ENCODE peak calls at places on chromosomes 2 and 18, in seven cellular contexts. B is A549, K is neural progenitor cell, R is esophagus squamous epithelium, T is endodermal cell, C is right atrium auricular region, A is astrocyte. X is an unnamed sample.

GRCh38 chr2:100733344-100734187 is 86.4 kb upstream of the NPAS2 start:
- DNase-seq in B (peak; percentile 24), K (peak; percentile 59), R (no peak), T (peak; percentile 67), C (peak; percentile 76), A (peak; percentile 59), X (no peak)

GRCh38 chr2:32009479-32010256 is 1.1 kb downstream of the MEMO1 start:
- DNase-seq in B (peak; percentile 35), K (peak; percentile 64), R (no peak), T (peak; percentile 74), C (no peak), A (no peak), X (no peak)

GRCh38 chr2:45237850-45238542 is 228.7 kb upstream of the SIX2 start:
- DNase-seq in B (peak; percentile 84), K (no peak), R (no peak), T (no peak), C (peak; percentile 80), A (peak; percentile 96), X (peak; percentile 89)

GRCh38 chr2:71748227-71748626 is 294.9 kb downstream of the DYSF start:
- DNase-seq in B (peak; percentile 41), K (no peak), R (no peak), T (no peak), C (peak; percentile 83), A (peak; percentile 50), X (no peak)

GRCh38 chr2:20520128-20520527 is 73.3 kb downstream of the RHOB start:
- DNase-seq in B (no peak), K (no peak), R (no peak), T (no peak), C (no peak), A (no peak), X (no peak)

GRCh38 chr2:120389036-120389391 is 43.1 kb downstream of the INHBB start:
- DNase-seq in B (no peak), K (no peak), R (no peak), T (peak; percentile 41), C (no peak), A (no peak), X (no peak)

GRCh38 chr2:219919506-219919905 is 292.1 kb downstream of the SLC4A3 start:
- DNase-seq in B (no peak), K (peak; percentile 58), R (no peak), T (no peak), C (no peak), A (no peak), X (no peak)

GRCh38 chr2:157246212-157247067 is 11.1 kb upstream of the GALNT5 start:
- DNase-seq in B (peak; percentile 63), K (peak; percentile 64), R (no peak), T (peak; percentile 73), C (no peak), A (peak; percentile 95), X (peak; percentile 98)

GRCh38 chr18:53567935-53568574 is 656.4 kb downstream of the MBD2 start:
- DNase-seq in B (peak; percentile 21), K (peak; percentile 57), R (no peak), T (peak; percentile 55), C (no peak), A (peak; percentile 6), X (peak; percentile 2)

GRCh38 chr2:177154809-177155208 is 57.8 kb upstream of the HNRNPA3 start:
- DNase-seq in B (no peak), K (no peak), R (no peak), T (no peak), C (no peak), A (no peak), X (no peak)

GRCh38 chr18:48622911-48623431 is 84.1 kb downstream of the CTIF start:
- DNase-seq in B (no peak), K (no peak), R (no peak), T (peak; percentile 81), C (no peak), A (peak; percentile 80), X (peak; percentile 90)

GRCh38 chr2:157487271-157487610 is 43.4 kb upstream of the CYTIP start:
- DNase-seq in B (no peak), K (no peak), R (no peak), T (no peak), C (no peak), A (no peak), X (no peak)

GRCh38 chr2:66526171-66526570 is 91.2 kb downstream of the MEIS1 start:
- DNase-seq in B (no peak), K (no peak), R (no peak), T (no peak), C (no peak), A (no peak), X (no peak)

GRCh38 chr18:22977847-22978701 is 44.9 kb downstream of the RBBP8 start:
- DNase-seq in B (peak; percentile 43), K (no peak), R (no peak), T (no peak), C (no peak), A (peak; percentile 92), X (peak; percentile 87)

GRCh38 chr2:133200684-133201421 is 367.4 kb downstream of the NCKAP5 start:
- DNase-seq in B (peak; percentile 92), K (no peak), R (no peak), T (no peak), C (no peak), A (peak; percentile 95), X (peak; percentile 85)

GRCh38 chr2:95274291-95275150 is at the start of gene PROM2:
- DNase-seq in B (no peak), K (no peak), R (no peak), T (peak; percentile 91), C (no peak), A (no peak), X (peak; percentile 85)

GRCh38 chr2:170771049-170771937 is 1.1 kb downstream of the ERICH2 start:
- DNase-seq in B (peak; percentile 35), K (peak; percentile 81), R (no peak), T (peak; percentile 86), C (no peak), A (peak; percentile 11), X (peak; percentile 13)

GRCh38 chr18:54983041-54983686 is 23.9 kb upstream of the CCDC68 start:
- DNase-seq in B (peak; percentile 65), K (peak; percentile 68), R (no peak), T (no peak), C (no peak), A (peak; percentile 60), X (peak; percentile 18)

GRCh38 chr2:237431372-237431771 is 17.4 kb upstream of the COL6A3 start:
- DNase-seq in B (no peak), K (no peak), R (no peak), T (no peak), C (no peak), A (peak; percentile 98), X (peak; percentile 32)

GRCh38 chr2:59684771-59685166 is 868.7 kb downstream of the BCL11A start:
- DNase-seq in B (no peak), K (no peak), R (no peak), T (no peak), C (no peak), A (no peak), X (no peak)

GRCh38 chr2:205352593-205352992 is 329.7 kb upstream of the NRP2 start:
- DNase-seq in B (no peak), K (no peak), R (no peak), T (no peak), C (no peak), A (peak; percentile 24), X (peak; percentile 63)

GRCh38 chr2:227630322-227630721 is 13.0 kb downstream of the SCYGR4 start:
- DNase-seq in B (no peak), K (no peak), R (no peak), T (no peak), C (no peak), A (no peak), X (no peak)

GRCh38 chr2:168211664-168212163 is 35.7 kb downstream of the STK39 start:
- DNase-seq in B (no peak), K (no peak), R (no peak), T (no peak), C (no peak), A (peak; percentile 49), X (no peak)

GRCh38 chr2:10814571-10815331 is 2.2 kb upstream of the PDIA6 start:
- DNase-seq in B (no peak), K (peak; percentile 46), R (no peak), T (peak; percentile 77), C (no peak), A (no peak), X (no peak)
- TF ChIP-seq CTCF in B (no peak), K (peak; percentile 24), R (no peak), T (peak; percentile 45), C (no peak), A (no peak), X (no peak)

DNA sequence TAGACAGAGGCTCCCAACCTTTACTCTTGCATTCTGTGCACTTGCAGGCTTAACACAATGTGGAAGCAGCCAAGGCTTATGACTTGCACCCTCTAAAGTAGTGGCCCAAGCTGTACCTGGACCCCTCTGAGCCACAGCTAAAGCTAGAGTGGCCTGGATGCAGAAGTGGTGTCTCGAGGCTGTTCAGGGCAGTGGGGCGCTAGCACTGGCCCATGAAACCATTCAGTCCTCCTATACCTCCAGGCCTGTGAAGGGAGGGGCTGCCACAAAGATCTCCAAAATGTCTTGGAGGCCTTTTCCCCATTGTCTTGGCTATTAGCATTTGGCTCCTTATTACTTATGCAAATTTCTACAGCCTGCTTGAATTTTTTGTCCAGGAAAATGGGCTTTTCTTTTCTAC is 207.7 kb downstream of the OSR1 start:
- DNase-seq in B (no peak), K (no peak), R (no peak), T (no peak), C (no peak), A (no peak), X (no peak)
- H3K4me1 ChIP-seq in B (no peaks in the 10 kb centered on the region), K (no peaks in the 10 kb centered on the region), R (no peaks in the 10 kb centered on the region), T (no peaks in the 10 kb centered on the region), C (no peaks in the 10 kb centered on the region), A (no peaks in the 10 kb centered on the region), X (no peaks in the 10 kb centered on the region)

GRCh38 chr18:27608742-27609141 is 423.6 kb upstream of the CHST9 start:
- DNase-seq in B (no peak), K (no peak), R (no peak), T (no peak), C (no peak), A (no peak), X (no peak)
- TF ChIP-seq CTCF in B (peak; percentile 29), K (peak; percentile 45), R (no peak), T (peak; percentile 78), C (peak; percentile 26), A (peak; percentile 52), X (peak; percentile 67)

GRCh38 chr2:64937341-64938230 is 51.6 kb upstream of the SLC1A4 start:
- DNase-seq in B (no peak), K (no peak), R (no peak), T (no peak), C (no peak), A (no peak), X (no peak)

GRCh38 chr2:64936809-64937208 is 52.4 kb upstream of the SLC1A4 start:
- DNase-seq in B (no peak), K (no peak), R (no peak), T (no peak), C (no peak), A (no peak), X (no peak)

GRCh38 chr2:64932327-64933216 is 56.6 kb upstream of the SLC1A4 start:
- DNase-seq in B (no peak), K (no peak), R (no peak), T (no peak), C (no peak), A (no peak), X (no peak)

GRCh38 chr2:64931536-64932326 is 57.5 kb upstream of the SLC1A4 start:
- DNase-seq in B (no peak), K (peak; percentile 72), R (no peak), T (no peak), C (no peak), A (no peak), X (no peak)

DNA sequence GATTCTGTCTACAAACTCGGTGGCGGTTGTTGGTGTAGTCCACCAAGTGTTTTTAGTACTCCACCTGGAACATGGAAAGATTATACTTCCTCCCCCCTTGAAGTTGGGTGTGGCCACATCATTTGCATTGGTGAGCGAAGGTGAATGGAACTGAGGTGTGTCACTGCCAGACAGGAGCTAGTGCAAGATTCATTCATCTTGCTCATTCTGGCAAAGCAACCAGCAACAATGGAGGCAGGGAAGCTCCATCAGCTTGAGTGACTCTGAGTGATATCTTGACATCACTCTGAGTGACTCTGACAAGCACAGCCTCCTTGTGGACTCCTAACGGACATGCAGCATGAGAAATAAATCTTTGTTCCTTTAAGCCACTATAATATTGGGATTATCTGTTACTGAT is 54.7 kb upstream of the SLC1A4 start:
- DNase-seq in B (no peak), K (no peak), R (no peak), T (no peak), C (no peak), A (no peak), X (peak; percentile 79)
- H3K4me1 ChIP-seq in B (no peaks in the 10 kb centered on the region), K (peaks cover 17% of the 10 kb centered on the region), R (peaks cover 9% of the 10 kb centered on the region), T (no peaks in the 10 kb centered on the region), C (no peaks in the 10 kb centered on the region), A (no peaks in the 10 kb centered on the region), X (no peaks in the 10 kb centered on the region)

X was measured in foreskin keratinocyte.